ENCODE peak calls at places on chromosomes 16 and 17, in seven cellular contexts. Z is neural progenitor cell, L is GM23248, V is OCI-LY7, J is PC-3, K is HCT116, P is GM23338. O is an unnamed sample.
A peak's percentile ranks its signal among the peaks of the same experiment; 100 is the strongest.

GRCh38 chr17:234163-235047 is 53.0 kb upstream of the DOC2B start:
- DNase-seq in V (no peak), P (no peak), Z (no peak), J (no peak), L (peak; percentile 33), K (no peak), O (no peak)

GRCh38 chr16:54152362-54153239 is 134.0 kb downstream of the IRX3 start:
- DNase-seq in Z (peak; percentile 45), L (no peak), J (no peak), K (no peak), P (peak; percentile 57), V (no peak), O (no peak)

GRCh38 chr16:86834451-86835035 is 256.2 kb downstream of the FOXL1 start:
- DNase-seq in K (no peak), J (peak; percentile 7), Z (peak; percentile 71), P (peak; percentile 66), V (no peak), L (peak; percentile 30), O (no peak)

GRCh38 chr17:41363881-41364280 is 5.7 kb downstream of the KRT33B start:
- DNase-seq in J (no peak), K (no peak), Z (no peak), V (no peak), L (no peak), P (no peak), O (no peak)

GRCh38 chr16:51542856-51543510 is 391.9 kb upstream of the SALL1 start:
- DNase-seq in K (no peak), P (peak; percentile 18), V (no peak), J (no peak), Z (peak; percentile 68), L (no peak), O (no peak)

GRCh38 chr17:69335018-69335417 is 8.1 kb upstream of the ABCA5 start:
- DNase-seq in K (peak; percentile 69), Z (no peak), P (peak; percentile 75), J (peak; percentile 79), L (peak; percentile 64), V (peak; percentile 62), O (peak; percentile 73)

GRCh38 chr17:40486513-40487370 is 14.7 kb downstream of the TNS4 start:
- DNase-seq in L (peak; percentile 88), Z (no peak), V (no peak), J (peak; percentile 64), K (peak; percentile 37), P (no peak), O (no peak)

GRCh38 chr16:70685061-70685937 is 554 bp downstream of the MTSS2 start:
- DNase-seq in Z (no peak), V (no peak), L (peak; percentile 44), P (no peak), K (no peak), J (no peak), O (no peak)

GRCh38 chr17:7435676-7436555 is 681 bp downstream of the TMEM102 start:
- DNase-seq in P (peak; percentile 80), L (peak; percentile 60), Z (peak; percentile 63), K (peak; percentile 29), J (peak; percentile 38), V (peak; percentile 83), O (peak; percentile 52)

GRCh38 chr17:36545093-36545464 is 360 bp downstream of the GGNBP2 start:
- DNase-seq in P (no peak), V (no peak), J (no peak), K (no peak), Z (no peak), L (no peak), O (no peak)

GRCh38 chr17:55545765-55546164 is 34.5 kb upstream of the SMIM36 start:
- DNase-seq in Z (no peak), P (no peak), L (no peak), K (no peak), V (no peak), J (no peak), O (no peak)

GRCh38 chr17:17551361-17551760 is 40.1 kb downstream of the PEMT start:
- DNase-seq in K (no peak), L (peak; percentile 32), J (no peak), V (no peak), P (peak; percentile 23), Z (peak; percentile 80), O (no peak)

GRCh38 chr17:58403312-58403711 is 14.0 kb downstream of the RNF43 start:
- DNase-seq in V (no peak), Z (peak; percentile 49), L (no peak), K (no peak), P (peak; percentile 79), J (no peak), O (no peak)

GRCh38 chr17:78013683-78014467 is 55.4 kb downstream of the TNRC6C start:
- DNase-seq in J (peak; percentile 85), K (peak; percentile 54), L (peak; percentile 73), V (peak; percentile 79), P (peak; percentile 83), Z (peak; percentile 75), O (peak; percentile 69)

GRCh38 chr16:19844945-19845641 is 39.6 kb downstream of the GPRC5B start:
- DNase-seq in K (no peak), Z (no peak), L (peak; percentile 96), P (no peak), J (peak; percentile 53), V (no peak), O (no peak)

GRCh38 chr17:67157732-67158639 is 87.0 kb downstream of the HELZ start:
- DNase-seq in J (peak; percentile 60), K (peak; percentile 10), V (peak; percentile 39), L (peak; percentile 67), P (peak; percentile 43), Z (peak; percentile 9), O (no peak)

GRCh38 chr16:79599256-79599836 is 1.2 kb downstream of the MAF start:
- DNase-seq in P (peak; percentile 45), Z (peak; percentile 74), K (no peak), V (no peak), J (no peak), L (peak; percentile 20), O (no peak)

GRCh38 chr16:57920215-57920890 is 50.6 kb downstream of the CNGB1 start:
- DNase-seq in K (no peak), J (no peak), L (no peak), V (no peak), Z (no peak), P (no peak), O (no peak)

GRCh38 chr16:4372578-4373355 is 1.1 kb downstream of the VASN start:
- DNase-seq in V (peak; percentile 57), K (no peak), L (peak; percentile 95), Z (peak; percentile 47), J (peak; percentile 67), P (no peak), O (no peak)

GRCh38 chr17:14121952-14122351 is 52.6 kb downstream of the COX10 start:
- DNase-seq in L (no peak), V (no peak), K (no peak), Z (no peak), J (no peak), P (no peak), O (no peak)

GRCh38 chr16:5575121-5575520 is 477.5 kb upstream of the EEF2KMT start:
- DNase-seq in J (no peak), L (no peak), P (no peak), K (no peak), V (no peak), Z (no peak), O (no peak)

GRCh38 chr17:61809816-61810392 is 53.4 kb downstream of the BRIP1 start:
- DNase-seq in V (no peak), K (no peak), J (peak; percentile 73), L (peak; percentile 63), P (no peak), Z (no peak), O (no peak)

GRCh38 chr16:4734730-4735575 is 616 bp downstream of the DNAAF8 start:
- DNase-seq in L (peak; percentile 96), Z (peak; percentile 96), J (peak; percentile 64), V (peak; percentile 93), K (peak; percentile 40), P (peak; percentile 93), O (peak; percentile 87)

DNA sequence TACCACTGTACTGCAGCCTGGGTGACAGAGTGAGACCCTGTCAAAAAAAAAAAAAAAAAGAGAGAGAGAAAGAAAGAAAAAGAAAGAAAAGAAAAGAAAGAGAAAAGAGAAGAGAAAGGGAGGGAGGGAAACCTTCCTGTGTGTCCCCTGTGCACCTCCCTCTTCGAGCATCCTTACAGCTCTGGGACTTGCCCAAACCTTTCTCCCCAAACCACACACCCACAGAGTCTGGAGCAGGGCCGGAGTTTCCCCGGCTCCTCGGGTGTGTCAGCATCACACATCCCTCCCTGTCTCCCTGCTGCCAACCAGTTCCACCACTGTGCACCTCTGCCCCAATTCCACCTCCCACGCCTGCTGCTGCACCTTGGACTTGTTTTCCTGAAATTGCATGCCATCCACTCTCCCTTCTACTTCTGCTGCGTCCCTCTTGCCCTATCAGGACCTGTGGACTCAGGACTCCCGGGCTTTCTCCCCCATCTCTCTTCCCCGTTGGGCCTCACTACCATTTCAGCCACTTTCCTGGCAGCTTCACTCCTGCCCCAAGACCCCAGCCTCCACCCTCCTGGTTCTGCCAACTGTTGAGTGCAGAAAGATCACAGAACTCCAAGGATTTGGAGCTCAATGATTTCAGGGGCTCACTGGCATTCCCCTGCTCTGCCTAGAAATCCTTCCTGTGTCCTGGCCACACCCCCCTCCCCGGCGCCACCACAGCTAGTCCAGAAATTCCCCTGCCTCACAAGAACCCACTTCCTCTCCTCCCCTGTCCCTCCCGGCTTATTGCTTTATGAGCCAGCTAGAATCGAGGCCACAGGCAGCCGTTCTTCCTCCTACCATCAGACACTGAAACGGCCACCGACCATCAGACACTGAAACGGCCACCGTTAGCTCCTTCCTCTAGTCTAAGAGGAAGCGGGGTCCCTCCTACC is 3.7 kb upstream of the CDK3 start:
- DNase-seq in L (peak; percentile 82), P (no peak), Z (no peak), J (peak; percentile 90), V (peak; percentile 32), K (no peak), O (no peak)
- TF ChIP-seq EZH2phosphoT487 in L (no peak), P (no peak), Z (no peak), J (no peak), V (no peak), K (no peak), O (no peak)

GRCh38 chr17:32141690-32142037 is 638 bp upstream of the RHOT1 start:
- DNase-seq in P (no peak), V (no peak), L (no peak), J (peak; percentile 5), K (no peak), Z (no peak), O (no peak)
- TF ChIP-seq EZH2phosphoT487 in P (no peak), V (no peak), L (no peak), J (no peak), K (no peak), Z (no peak), O (no peak)

GRCh38 chr17:4332296-4332970 is 34.0 kb downstream of the UBE2G1 start:
- DNase-seq in V (no peak), L (peak; percentile 47), J (peak; percentile 47), K (no peak), P (peak; percentile 42), Z (peak; percentile 33), O (no peak)
- TF ChIP-seq EZH2phosphoT487 in V (no peak), L (no peak), J (no peak), K (no peak), P (no peak), Z (no peak), O (no peak)

DNA sequence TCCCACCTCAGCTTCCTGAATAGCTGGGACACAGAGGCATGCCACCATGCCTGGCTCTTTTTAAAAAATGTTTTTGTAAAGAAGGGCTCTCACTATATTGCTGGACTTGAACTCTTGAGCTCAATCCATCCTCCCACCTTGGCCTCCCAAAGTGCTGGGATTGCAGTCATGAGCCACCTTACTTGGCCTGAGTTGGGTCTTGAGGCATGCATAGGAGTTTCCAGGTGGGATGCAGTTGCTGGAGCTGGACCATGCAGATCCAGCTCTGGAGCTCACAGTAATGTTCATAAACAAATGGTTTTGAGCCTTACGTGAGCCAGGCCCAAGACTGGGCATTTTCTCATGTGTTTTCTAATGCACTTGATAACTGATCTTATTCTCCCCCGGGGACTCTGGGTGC is 22.9 kb downstream of the RBFOX3 start:
- DNase-seq in P (no peak), L (no peak), K (no peak), Z (no peak), V (no peak), J (no peak), O (no peak)
- TF ChIP-seq EZH2phosphoT487 in P (no peak), L (no peak), K (no peak), Z (no peak), V (no peak), J (no peak), O (no peak)